ENCODE peak calls at places on chromosomes 3 and 15, in seven cellular contexts. E is HepG2, D is iPS DF 6.9, V is AG04450, M is HFF-Myc, I is fibroblast of the aortic adventitia, S is left lung. Z is an unnamed sample.

GRCh38 chr15:83746231-83746630 is 92.3 kb downstream of the ADAMTSL3 start:
- DNase-seq in E (no peak), D (no peak), V (no peak), M (no peak), I (no peak), S (no peak), Z (no peak)

GRCh38 chr3:172203522-172204258 is 164.3 kb downstream of the FNDC3B start:
- DNase-seq in E (peak; percentile 98), D (no peak), V (no peak), M (no peak), I (peak; percentile 54), S (no peak), Z (no peak)

GRCh38 chr15:78552597-78552996 is 12.4 kb downstream of the PSMA4 start:
- DNase-seq in E (no peak), D (no peak), V (no peak), M (no peak), I (no peak), S (no peak), Z (no peak)

GRCh38 chr15:68789921-68790575 is 30.6 kb downstream of the ANP32A start:
- DNase-seq in E (no peak), D (peak; percentile 22), V (no peak), M (no peak), I (no peak), S (no peak), Z (peak; percentile 66)

GRCh38 chr3:43855674-43856299 is 165.0 kb downstream of the ABHD5 start:
- DNase-seq in E (peak; percentile 11), D (no peak), V (peak; percentile 24), M (no peak), I (peak; percentile 52), S (peak; percentile 65), Z (peak; percentile 20)

GRCh38 chr3:129934234-129935123 is 40.0 kb upstream of the TRH start:
- DNase-seq in E (peak; percentile 23), D (no peak), V (no peak), M (no peak), I (peak; percentile 38), S (no peak), Z (peak; percentile 3)

GRCh38 chr15:79230766-79231165 is 51.8 kb upstream of the ANKRD34C start:
- DNase-seq in E (no peak), D (no peak), V (no peak), M (peak; percentile 9), I (no peak), S (no peak), Z (no peak)

GRCh38 chr3:151379083-151379734 is 5.3 kb downstream of the P2RY12 start:
- DNase-seq in E (peak; percentile 6), D (no peak), V (no peak), M (no peak), I (no peak), S (peak; percentile 41), Z (no peak)

GRCh38 chr15:70146771-70147170 is 49.1 kb upstream of the TLE3 start:
- DNase-seq in E (no peak), D (no peak), V (no peak), M (no peak), I (no peak), S (no peak), Z (no peak)

GRCh38 chr15:94008101-94009080 is 223.0 kb upstream of the MCTP2 start:
- DNase-seq in E (no peak), D (no peak), V (no peak), M (no peak), I (peak; percentile 32), S (no peak), Z (no peak)
- H3K4me3 ChIP-seq in E (no peak overlapping the region), D (no peak overlapping the region), V (no peak overlapping the region), M (no peak overlapping the region), I (no peak overlapping the region), S (no peak overlapping the region), Z (no peak overlapping the region)

DNA sequence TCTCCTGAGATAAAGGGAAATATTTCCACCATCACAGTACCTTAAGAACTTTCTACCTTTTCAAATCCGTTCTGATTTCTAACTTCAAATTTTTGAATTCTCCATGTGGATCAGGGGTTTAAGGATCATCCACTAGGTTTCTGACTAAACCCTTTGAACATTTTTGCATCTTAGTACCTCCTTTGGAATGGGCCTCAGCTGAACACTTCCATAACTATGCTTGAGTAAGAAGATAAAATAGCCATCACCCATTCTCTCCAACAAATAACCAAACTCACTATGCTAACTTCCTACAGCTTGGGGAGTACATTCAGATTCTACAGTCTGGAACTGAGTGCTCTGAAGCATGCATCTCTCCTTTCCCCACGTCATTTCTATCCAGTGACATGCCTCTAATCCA is 1.3 kb upstream of the NPHP3 start:
- DNase-seq in E (no peak), D (no peak), V (no peak), M (no peak), I (peak; percentile 9), S (no peak), Z (no peak)
- H3K4me3 ChIP-seq in E (peak overlapping the region; percentile 86), D (no peak overlapping the region), V (peak overlapping the region; percentile 80), M (peak overlapping the region; percentile 56), I (peak overlapping the region; percentile 84), S (peak overlapping the region; percentile 55), Z (no peak overlapping the region)

GRCh38 chr15:71364117-71364584 is 248.9 kb downstream of the THSD4 start:
- DNase-seq in E (no peak), D (no peak), V (no peak), M (no peak), I (no peak), S (no peak), Z (no peak)

GRCh38 chr15:71366522-71366921 is 251.3 kb downstream of the THSD4 start:
- DNase-seq in E (no peak), D (no peak), V (no peak), M (no peak), I (no peak), S (no peak), Z (no peak)

GRCh38 chr15:71366926-71367325 is 251.7 kb downstream of the THSD4 start:
- DNase-seq in E (peak; percentile 83), D (no peak), V (no peak), M (no peak), I (peak; percentile 40), S (no peak), Z (no peak)

GRCh38 chr15:71362556-71362955 is 247.3 kb downstream of the THSD4 start:
- DNase-seq in E (no peak), D (no peak), V (no peak), M (no peak), I (no peak), S (no peak), Z (no peak)

GRCh38 chr15:71362987-71363968 is 248.0 kb downstream of the THSD4 start:
- DNase-seq in E (no peak), D (no peak), V (no peak), M (no peak), I (no peak), S (no peak), Z (no peak)
- H3K4me3 ChIP-seq in E (no peak overlapping the region), D (no peak overlapping the region), V (no peak overlapping the region), M (no peak overlapping the region), I (no peak overlapping the region), S (no peak overlapping the region), Z (no peak overlapping the region)

DNA sequence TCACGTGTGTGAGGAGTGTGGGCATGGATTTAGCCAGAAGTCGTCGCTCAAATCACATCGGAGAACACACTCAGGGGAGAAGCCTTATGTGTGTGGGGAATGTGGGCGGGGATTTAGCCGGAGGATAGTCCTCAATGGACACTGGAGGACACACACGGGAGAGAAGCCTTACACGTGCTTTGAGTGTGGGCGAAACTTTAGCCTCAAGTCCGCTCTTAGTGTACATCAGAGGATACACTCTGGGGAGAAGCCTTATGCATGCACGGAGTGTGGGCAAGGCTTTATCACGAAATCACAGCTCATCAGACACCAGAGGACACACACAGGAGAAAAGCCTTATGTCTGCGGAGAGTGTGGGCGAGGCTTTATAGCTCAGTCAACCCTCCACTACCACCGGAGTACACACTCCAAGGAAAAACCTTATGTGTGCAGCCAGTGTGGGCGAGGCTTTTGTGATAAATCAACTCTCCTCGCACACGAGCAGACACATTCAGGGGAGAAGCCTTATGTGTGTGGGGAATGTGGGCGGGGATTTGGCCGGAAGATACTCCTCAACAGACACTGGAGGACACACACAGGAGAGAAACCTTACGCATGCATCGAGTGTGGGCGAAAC is 28.1 kb downstream of the ZNF589 start:
- DNase-seq in E (no peak), D (no peak), V (no peak), M (no peak), I (no peak), S (no peak), Z (no peak)
- H3K4me3 ChIP-seq in E (no peak overlapping the region), D (no peak overlapping the region), V (no peak overlapping the region), M (no peak overlapping the region), I (no peak overlapping the region), S (no peak overlapping the region), Z (no peak overlapping the region)

GRCh38 chr3:128648402-128648801 is 2.2 kb downstream of the RPN1 start:
- DNase-seq in E (no peak), D (no peak), V (no peak), M (no peak), I (no peak), S (no peak), Z (no peak)
- H3K4me3 ChIP-seq in E (peak overlapping the region; percentile 88), D (no peak overlapping the region), V (peak overlapping the region; percentile 100), M (peak overlapping the region; percentile 95), I (peak overlapping the region; percentile 99), S (peak overlapping the region; percentile 100), Z (peak overlapping the region; percentile 97)

DNA sequence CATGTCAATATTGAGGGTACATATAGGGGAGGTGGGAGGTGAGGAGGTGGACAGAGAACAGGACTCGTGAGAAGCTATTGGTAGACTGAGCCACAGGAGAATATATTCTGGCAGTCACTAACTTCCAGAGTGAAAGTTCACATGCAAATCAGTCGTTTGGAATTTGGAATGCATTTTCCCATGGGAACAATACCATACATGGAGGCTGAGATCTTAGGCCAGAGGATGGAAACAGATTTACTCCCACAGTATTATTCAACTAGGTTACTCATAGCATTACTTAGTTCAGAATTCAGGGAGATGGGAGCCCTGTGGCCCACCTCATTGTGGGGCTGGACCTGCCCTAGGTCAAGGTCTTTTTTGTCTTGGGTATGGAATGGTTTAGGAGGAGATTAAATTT is 36.4 kb upstream of the ABHD2 start:
- DNase-seq in E (peak; percentile 12), D (no peak), V (peak; percentile 77), M (no peak), I (peak; percentile 98), S (no peak), Z (peak; percentile 67)
- H3K4me3 ChIP-seq in E (no peak overlapping the region), D (no peak overlapping the region), V (no peak overlapping the region), M (no peak overlapping the region), I (no peak overlapping the region), S (no peak overlapping the region), Z (no peak overlapping the region)

DNA sequence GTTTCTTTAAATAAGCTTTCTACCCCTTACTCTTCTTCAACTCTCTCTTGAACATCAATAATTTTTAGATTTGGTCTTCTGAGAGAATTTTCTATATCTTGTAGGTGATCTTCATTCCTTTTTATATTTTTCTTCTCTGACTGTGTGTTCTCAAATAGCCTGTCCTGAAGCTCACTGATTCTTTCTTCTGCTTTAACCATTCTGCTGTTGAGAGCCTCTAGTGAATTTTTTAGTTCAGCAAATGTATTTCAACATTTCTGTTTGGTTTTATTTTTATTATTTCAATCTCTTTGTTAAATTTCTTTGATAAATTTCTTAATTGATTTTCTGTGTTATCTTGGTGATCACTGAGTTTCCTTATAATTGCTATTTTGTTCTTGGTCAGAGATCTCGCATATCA is 19.6 kb downstream of the IQCH start:
- DNase-seq in E (no peak), D (no peak), V (no peak), M (no peak), I (no peak), S (no peak), Z (no peak)
- H3K4me3 ChIP-seq in E (no peak overlapping the region), D (no peak overlapping the region), V (no peak overlapping the region), M (no peak overlapping the region), I (no peak overlapping the region), S (no peak overlapping the region), Z (no peak overlapping the region)

GRCh38 chr3:42067324-42067723 is 23.8 kb upstream of the TRAK1 start:
- DNase-seq in E (no peak), D (no peak), V (no peak), M (no peak), I (peak; percentile 67), S (no peak), Z (no peak)
- H3K4me3 ChIP-seq in E (no peak overlapping the region), D (no peak overlapping the region), V (no peak overlapping the region), M (no peak overlapping the region), I (no peak overlapping the region), S (no peak overlapping the region), Z (no peak overlapping the region)

Z was measured in astrocyte of the cerebellum.